ENCODE peak calls at places on chromosome X, in five cellular contexts. V is OCI-LY7, F is upper lobe of right lung, T is left lung, W is epithelial cell of prostate. B is an unnamed sample.

GRCh38 chrX:155577682-155578081 is 35.1 kb downstream of the TMLHE start:
- DNase-seq in F (no peak), V (no peak), T (no peak), W (no peak), B (no peak)

GRCh38 chrX:68681443-68681941 is 34.0 kb downstream of the STARD8 start:
- DNase-seq in T (no peak), F (no peak), W (no peak), V (no peak), B (peak)

GRCh38 chrX:9341305-9342201 is 123.3 kb upstream of the TBL1X start:
- DNase-seq in V (peak), F (peak), W (no peak), T (peak), B (peak)

GRCh38 chrX:41730101-41730500 is 6.1 kb downstream of the GPR82 start:
- DNase-seq in W (no peak), T (no peak), V (no peak), F (no peak), B (no peak)

GRCh38 chrX:139642241-139642927 is 65.6 kb downstream of the MCF2 start:
- DNase-seq in F (no peak), W (no peak), V (no peak), T (no peak), B (no peak)

GRCh38 chrX:41956027-41956426 is 32.7 kb upstream of the CASK start:
- DNase-seq in T (no peak), V (no peak), F (no peak), W (no peak), B (no peak)

GRCh38 chrX:153983321-153983729 is 10.8 kb downstream of the TMEM187 start:
- DNase-seq in W (no peak), V (no peak), T (no peak), F (no peak), B (no peak)

GRCh38 chrX:103919336-103919682 is 43.1 kb upstream of the TMSB15B start:
- DNase-seq in V (peak), F (no peak), W (no peak), T (no peak), B (peak)

GRCh38 chrX:151359931-151360871 is 36.8 kb upstream of the VMA21 start:
- DNase-seq in T (peak), F (peak), V (peak), W (no peak), B (peak)

GRCh38 chrX:18877472-18877871 is 106.4 kb downstream of the PHKA2 start:
- DNase-seq in V (no peak), T (no peak), W (no peak), F (no peak), B (no peak)

GRCh38 chrX:30657542-30658238 is 4.5 kb downstream of the GK start:
- DNase-seq in F (no peak), W (peak), T (no peak), V (no peak), B (peak)

GRCh38 chrX:69362889-69363288 is 141.2 kb upstream of the NALF2 start:
- DNase-seq in W (no peak), T (no peak), F (no peak), V (no peak), B (no peak)

GRCh38 chrX:154116514-154116913 is 19.0 kb upstream of the MECP2 start:
- DNase-seq in T (no peak), V (no peak), F (no peak), W (no peak), B (no peak)

GRCh38 chrX:39022106-39022505 is 220.8 kb downstream of the MID1IP1 start:
- DNase-seq in V (no peak), T (no peak), W (no peak), F (no peak), B (no peak)

GRCh38 chrX:30141966-30142365 is 73.4 kb upstream of the MAGEB2 start:
- DNase-seq in V (peak), F (no peak), T (no peak), W (no peak), B (peak)

GRCh38 chrX:40299502-40300118 is 201.9 kb upstream of the BCOR start:
- DNase-seq in F (no peak), T (no peak), V (no peak), W (no peak), B (no peak)

GRCh38 chrX:66046612-66047235 is 6.8 kb upstream of the VSIG4 start:
- DNase-seq in T (no peak), V (peak), W (no peak), F (no peak), B (peak)

GRCh38 chrX:155544886-155545285 is 67.9 kb downstream of the TMLHE start:
- DNase-seq in T (no peak), W (no peak), F (no peak), V (no peak), B (no peak)

B was measured in NB4.